ENCODE peak calls at places on chromosomes 11 and 22, in ten cellular contexts. B, A, G, Z, Q, P, D, R, F and N are unnamed samples.

GRCh38 chr11:575324-575995 is 810 bp upstream of the PHRF1 start:
- DNase-seq in B (no peak), A (no peak), G (no peak), Z (no peak), Q (peak), P (peak), D (no peak), R (no peak), F (no peak), N (no peak)

GRCh38 chr11:128757235-128757711 is 63.4 kb downstream of the FLI1 start:
- DNase-seq in B (no peak), A (peak), G (peak), Z (peak), Q (peak), P (no peak), D (peak), R (no peak), F (peak), N (peak)

GRCh38 chr11:31060880-31061279 is 308.7 kb downstream of the DCDC1 start:
- DNase-seq in B (no peak), A (no peak), G (no peak), Z (no peak), Q (no peak), P (peak), D (no peak), R (no peak), F (no peak), N (no peak)

GRCh38 chr11:130785376-130786110 is 130.7 kb downstream of the SNX19 start:
- DNase-seq in B (no peak), A (no peak), G (no peak), Z (no peak), Q (no peak), P (peak), D (no peak), R (no peak), F (peak), N (no peak)

GRCh38 chr22:24304067-24304675 is 33.5 kb downstream of the SPECC1L start:
- DNase-seq in B (no peak), A (no peak), G (no peak), Z (no peak), Q (no peak), P (no peak), D (no peak), R (no peak), F (no peak), N (peak)

GRCh38 chr11:119491753-119492455 is 68.9 kb upstream of the THY1 start:
- DNase-seq in B (no peak), A (no peak), G (no peak), Z (no peak), Q (no peak), P (no peak), D (no peak), R (no peak), F (peak), N (no peak)

GRCh38 chr11:17298302-17298701 is 21.8 kb downstream of the NUCB2 start:
- DNase-seq in B (no peak), A (no peak), G (peak), Z (no peak), Q (no peak), P (no peak), D (peak), R (no peak), F (no peak), N (no peak)

GRCh38 chr11:3123761-3124733 is 41.1 kb downstream of the OSBPL5 start:
- DNase-seq in B (peak), A (no peak), G (no peak), Z (no peak), Q (peak), P (no peak), D (no peak), R (peak), F (peak), N (peak)

GRCh38 chr11:117094776-117095175 is 3.5 kb downstream of the SIK3 start:
- DNase-seq in B (no peak), A (no peak), G (no peak), Z (no peak), Q (no peak), P (no peak), D (no peak), R (no peak), F (no peak), N (no peak)

GRCh38 chr11:106399075-106399500 is 321.6 kb downstream of the AASDHPPT start:
- DNase-seq in B (no peak), A (no peak), G (no peak), Z (no peak), Q (no peak), P (no peak), D (no peak), R (no peak), F (peak), N (no peak)

GRCh38 chr22:36110306-36110791 is 50.2 kb downstream of the APOL3 start:
- DNase-seq in B (no peak), A (no peak), G (no peak), Z (no peak), Q (no peak), P (no peak), D (no peak), R (peak), F (no peak), N (no peak)